ENCODE peak calls at places on chromosomes 11 and 22, in nine cellular contexts. A is Caco-2; R is RWPE1; L is SW 1271; H is GM13977; V is T-cell; G is AG04450; W is stimulated activated CD4-positive, alpha-beta T cell treated with anti-CD3 and anti-CD28 coated beads, Interleukin-12 subunit alpha, Interleukin-12 subunit beta, amount 100 ng/mL, for 4 hours; I is HFF-Myc. P is an unnamed sample.

GRCh38 chr22:27919943-27920755 is 1.1 kb upstream of the PITPNB start:
- DNase-seq in A (peak; percentile 50), R (no peak), L (peak; percentile 64), H (no peak), V (no peak), G (no peak), W (no peak), I (peak; percentile 74), P (no peak)

GRCh38 chr11:64568584-64569140 is 22.4 kb upstream of the SLC22A12 start:
- DNase-seq in A (peak; percentile 26), R (no peak), L (no peak), H (no peak), V (no peak), G (no peak), W (no peak), I (no peak), P (no peak)

GRCh38 chr11:99505319-99505718 is 484.6 kb downstream of the CNTN5 start:
- DNase-seq in A (no peak), R (peak; percentile 2), L (no peak), H (no peak), V (no peak), G (peak; percentile 59), W (no peak), I (no peak), P (no peak)

GRCh38 chr22:29722587-29722986 is 2.8 kb downstream of the CABP7 start:
- DNase-seq in A (no peak), R (no peak), L (no peak), H (no peak), V (no peak), G (no peak), W (no peak), I (no peak), P (no peak)

GRCh38 chr11:446886-447285 is 3.2 kb upstream of the PTDSS2 start:
- DNase-seq in A (no peak), R (peak; percentile 54), L (no peak), H (no peak), V (no peak), G (no peak), W (no peak), I (no peak), P (no peak)

GRCh38 chr22:31647516-31647915 is 14.5 kb downstream of the PISD start:
- DNase-seq in A (no peak), R (no peak), L (no peak), H (no peak), V (no peak), G (peak; percentile 72), W (no peak), I (no peak), P (peak; percentile 81)

GRCh38 chr22:38728899-38729796 is 23.4 kb downstream of the GTPBP1 start:
- DNase-seq in A (no peak), R (no peak), L (no peak), H (no peak), V (no peak), G (no peak), W (no peak), I (no peak), P (no peak)

GRCh38 chr11:91773090-91773489 is 451.5 kb upstream of the FAT3 start:
- DNase-seq in A (peak; percentile 65), R (no peak), L (no peak), H (no peak), V (no peak), G (no peak), W (no peak), I (no peak), P (no peak)

GRCh38 chr11:89205378-89205777 is 27.7 kb downstream of the TYR start:
- DNase-seq in A (no peak), R (peak; percentile 3), L (peak; percentile 5), H (no peak), V (no peak), G (no peak), W (no peak), I (no peak), P (no peak)

GRCh38 chr22:46068908-46069481 is 81.3 kb upstream of the PPARA start:
- DNase-seq in A (no peak), R (no peak), L (no peak), H (no peak), V (no peak), G (no peak), W (no peak), I (no peak), P (no peak)

GRCh38 chr11:110196241-110196754 is 100.1 kb downstream of the RDX start:
- DNase-seq in A (peak; percentile 70), R (peak; percentile 90), L (peak; percentile 87), H (no peak), V (no peak), G (no peak), W (no peak), I (peak; percentile 20), P (peak; percentile 52)

GRCh38 chr11:95542868-95543551 is 246.6 kb downstream of the FAM76B start:
- DNase-seq in A (no peak), R (no peak), L (no peak), H (no peak), V (no peak), G (no peak), W (no peak), I (no peak), P (no peak)

GRCh38 chr11:24697722-24698121 is 200.9 kb downstream of the LUZP2 start:
- DNase-seq in A (no peak), R (no peak), L (no peak), H (no peak), V (no peak), G (peak; percentile 20), W (no peak), I (no peak), P (peak; percentile 20)

GRCh38 chr11:9858822-9859221 is 194.9 kb downstream of the SWAP70 start:
- DNase-seq in A (no peak), R (no peak), L (no peak), H (no peak), V (no peak), G (no peak), W (no peak), I (no peak), P (no peak)

GRCh38 chr11:122717264-122717867 is 61.8 kb downstream of the UBASH3B start:
- DNase-seq in A (no peak), R (no peak), L (no peak), H (peak; percentile 60), V (peak; percentile 21), G (no peak), W (no peak), I (no peak), P (no peak)

GRCh38 chr22:41936894-41937169 is 10.1 kb downstream of the CENPM start:
- DNase-seq in A (no peak), R (no peak), L (no peak), H (no peak), V (no peak), G (no peak), W (no peak), I (no peak), P (no peak)

GRCh38 chr22:49197986-49198704 is 629.5 kb downstream of the BRD1 start:
- DNase-seq in A (no peak), R (no peak), L (no peak), H (no peak), V (no peak), G (no peak), W (no peak), I (no peak), P (no peak)

GRCh38 chr22:37337204-37337943 is 55.1 kb downstream of the CYTH4 start:
- DNase-seq in A (no peak), R (no peak), L (no peak), H (no peak), V (no peak), G (no peak), W (no peak), I (no peak), P (no peak)

GRCh38 chr22:44540756-44541670 is 43.0 kb upstream of the RTL6 start:
- DNase-seq in A (no peak), R (no peak), L (no peak), H (no peak), V (no peak), G (no peak), W (no peak), I (no peak), P (no peak)

GRCh38 chr22:19932367-19933206 is 9.0 kb upstream of the COMT start:
- DNase-seq in A (no peak), R (no peak), L (no peak), H (no peak), V (no peak), G (no peak), W (no peak), I (no peak), P (no peak)

GRCh38 chr11:69230856-69231425 is 63.0 kb upstream of the MYEOV start:
- DNase-seq in A (peak; percentile 28), R (no peak), L (no peak), H (no peak), V (no peak), G (no peak), W (no peak), I (no peak), P (no peak)